ENCODE peak calls at places on chromosome 5, in six cellular contexts. B is GM23248, S is GM23338, V is MM.1S, M is neural progenitor cell, L is PC-9. H is an unnamed sample. For H3F3A, the result is how much of the 10 kb centered on the place peaks cover.

GRCh38 chr5:139232161-139232724 is 34.1 kb upstream of the SIL1 start:
- DNase-seq in B (peak), S (no peak), V (peak), M (no peak), L (no peak), H (no peak)

GRCh38 chr5:163580516-163580915 is 75.1 kb downstream of the MAT2B start:
- DNase-seq in B (no peak), S (no peak), V (no peak), M (no peak), L (no peak), H (peak)

GRCh38 chr5:112174959-112175594 is 244.0 kb downstream of the EPB41L4A start:
- DNase-seq in B (peak), S (peak), V (peak), M (peak), L (peak), H (peak)

GRCh38 chr5:122151640-122152039 is 22.3 kb downstream of the ZNF474 start:
- DNase-seq in B (peak), S (no peak), V (no peak), M (no peak), L (no peak), H (peak)

GRCh38 chr5:75282581-75282980 is 45.9 kb upstream of the ANKRD31 start:
- DNase-seq in B (no peak), S (peak), V (no peak), M (no peak), L (no peak), H (no peak)

GRCh38 chr5:104361932-104362331 is 799.3 kb upstream of the NUDT12 start:
- DNase-seq in B (no peak), S (no peak), V (peak), M (no peak), L (no peak), H (no peak)

GRCh38 chr5:71482132-71482531 is 26.7 kb downstream of the BDP1 start:
- DNase-seq in B (peak), S (no peak), V (no peak), M (no peak), L (peak), H (peak)

GRCh38 chr5:54294097-54294667 is 16.2 kb downstream of the ARL15 start:
- DNase-seq in B (no peak), S (no peak), V (no peak), M (no peak), L (no peak), H (no peak)

GRCh38 chr5:38112930-38113329 is 145.4 kb upstream of the EGFLAM start:
- DNase-seq in B (no peak), S (no peak), V (no peak), M (no peak), L (no peak), H (no peak)

GRCh38 chr5:124398471-124398870 is 348.0 kb downstream of the ZNF608 start:
- DNase-seq in B (peak), S (no peak), V (no peak), M (no peak), L (no peak), H (no peak)

GRCh38 chr5:74643160-74643562 is 2.6 kb upstream of the ENC1 start:
- DNase-seq in B (peak), S (no peak), V (no peak), M (no peak), L (no peak), H (peak)

GRCh38 chr5:75510417-75510835 is 1.0 kb downstream of the CERT1 start:
- DNase-seq in B (peak), S (no peak), V (no peak), M (no peak), L (no peak), H (peak)

GRCh38 chr5:151696470-151697061 is 9.9 kb upstream of the SPARC start:
- DNase-seq in B (peak), S (peak), V (no peak), M (peak), L (no peak), H (no peak)

GRCh38 chr5:175657593-175658271 is at the start of gene HRH2:
- DNase-seq in B (no peak), S (peak), V (peak), M (peak), L (no peak), H (no peak)

GRCh38 chr5:115472601-115473000 is 72.0 kb downstream of the FEM1C start:
- DNase-seq in B (peak), S (peak), V (no peak), M (no peak), L (no peak), H (no peak)

GRCh38 chr5:151078490-151079262 is 2.2 kb downstream of the TNIP1 start:
- DNase-seq in B (no peak), S (no peak), V (no peak), M (no peak), L (no peak), H (no peak)

GRCh38 chr5:151213803-151214613 is 9.9 kb downstream of the CCDC69 start:
- DNase-seq in B (peak), S (peak), V (peak), M (no peak), L (no peak), H (no peak)

GRCh38 chr5:104778-105296 is 12.9 kb downstream of the PLEKHG4B start:
- DNase-seq in B (no peak), S (no peak), V (no peak), M (no peak), L (no peak), H (no peak)
- H3K4me2 ChIP-seq in B (no peak), S (peak), V (no peak), M (peak), L (no peak), H (no peak)

GRCh38 chr5:149496166-149496565 is 55.1 kb downstream of the CSNK1A1 start:
- DNase-seq in B (no peak), S (no peak), V (no peak), M (no peak), L (no peak), H (no peak)
- H3F3A ChIP-seq in B (half or more), S (under half), V (under half), M (half or more), L (half or more), H (under half)

DNA sequence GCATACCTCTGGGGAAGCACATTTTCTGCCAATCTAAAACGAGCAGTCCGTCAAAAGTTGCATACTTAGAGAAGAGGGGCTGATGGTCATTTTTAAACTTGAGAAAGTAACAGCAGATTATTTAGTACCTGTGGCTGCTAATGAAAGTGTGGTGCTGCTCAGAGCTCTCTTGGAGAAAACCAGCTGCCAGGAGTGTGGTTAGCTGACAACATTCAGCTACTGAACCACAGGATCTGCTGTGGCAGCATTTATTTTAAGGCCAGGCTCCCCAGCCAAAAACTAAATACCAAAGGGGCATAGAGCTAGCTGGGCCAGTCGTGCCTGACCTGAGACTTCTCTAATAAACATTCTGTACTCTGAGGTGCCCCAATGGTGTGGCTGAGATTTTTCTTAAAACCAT is 203.6 kb downstream of the EDIL3 start:
- DNase-seq in B (no peak), S (no peak), V (peak), M (no peak), L (no peak), H (no peak)
- TF ChIP-seq EZH2 in B (no peak), S (no peak), V (no peak), M (no peak), L (no peak), H (no peak)

GRCh38 chr5:10468256-10468655 is 26.6 kb downstream of the ROPN1L start:
- DNase-seq in B (no peak), S (no peak), V (no peak), M (no peak), L (no peak), H (peak)
- H3K4me2 ChIP-seq in B (no peak), S (no peak), V (no peak), M (no peak), L (no peak), H (peak)

DNA sequence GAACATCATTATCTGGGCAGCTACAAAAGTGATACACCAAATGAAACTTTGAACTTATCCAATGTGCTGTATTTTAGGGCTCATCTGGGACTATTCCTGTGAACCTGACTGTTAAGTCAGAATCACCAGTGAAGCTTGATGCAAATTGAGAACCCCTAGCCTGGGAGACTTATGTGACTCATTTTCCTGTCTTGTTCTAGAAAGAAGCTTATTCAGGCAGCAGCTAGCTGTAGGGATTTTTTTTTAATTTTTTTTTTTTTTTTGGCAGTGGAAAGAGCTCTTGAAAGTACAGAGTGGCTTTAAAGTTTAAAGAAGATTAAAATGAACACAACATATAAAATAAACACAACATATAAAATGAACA is 81.1 kb upstream of the TNFAIP8 start:
- DNase-seq in B (peak), S (no peak), V (peak), M (no peak), L (no peak), H (no peak)
- H3F3A ChIP-seq in B (under half), S (under half), V (under half), M (under half), L (under half), H (under half)

GRCh38 chr5:135423158-135423925 is 23.8 kb downstream of the DCANP1 start:
- DNase-seq in B (no peak), S (no peak), V (no peak), M (no peak), L (peak), H (no peak)

GRCh38 chr5:135425641-135426040 is 21.5 kb downstream of the DCANP1 start:
- DNase-seq in B (no peak), S (no peak), V (no peak), M (no peak), L (no peak), H (no peak)

GRCh38 chr5:135428586-135428985 is 18.6 kb downstream of the DCANP1 start:
- DNase-seq in B (no peak), S (no peak), V (no peak), M (no peak), L (no peak), H (no peak)

GRCh38 chr5:135429326-135429725 is 17.8 kb downstream of the DCANP1 start:
- DNase-seq in B (no peak), S (no peak), V (no peak), M (peak), L (no peak), H (no peak)

GRCh38 chr5:135426102-135427082 is 20.8 kb downstream of the DCANP1 start:
- DNase-seq in B (peak), S (peak), V (peak), M (peak), L (no peak), H (peak)
- TF ChIP-seq EZH2 in B (no peak), S (no peak), V (no peak), M (no peak), L (no peak), H (no peak)

GRCh38 chr5:170551622-170552021 is 47.8 kb downstream of the KCNIP1 start:
- DNase-seq in B (no peak), S (no peak), V (no peak), M (no peak), L (no peak), H (no peak)
- H3K4me2 ChIP-seq in B (no peak), S (no peak), V (no peak), M (no peak), L (no peak), H (no peak)

GRCh38 chr5:6750951-6751685 is 37.9 kb downstream of the TENT4A start:
- DNase-seq in B (no peak), S (no peak), V (no peak), M (no peak), L (no peak), H (no peak)
- H3F3A ChIP-seq in B (under half), S (under half), V (under half), M (under half), L (under half), H (under half)